ENCODE peak calls at places on chromosomes 2 and 18, in six cellular contexts. O, M, H, S, W and X are unnamed samples.

GRCh38 chr2:30287857-30288513 is 56.7 kb downstream of the LBH start:
- ATAC-seq in S (no peak), W (no peak), H (no peak), M (no peak), O (no peak), X (no peak)

GRCh38 chr18:5476961-5477800 is 66.6 kb downstream of the EPB41L3 start:
- ATAC-seq in H (no peak), M (no peak), O (no peak), W (no peak), S (no peak), X (no peak)

GRCh38 chr18:60413944-60414547 is 41.5 kb upstream of the MC4R start:
- ATAC-seq in H (peak; percentile 92), S (no peak), O (peak; percentile 55), W (no peak), M (no peak), X (no peak)

GRCh38 chr2:138514173-138514572 is 12.6 kb downstream of the SPOPL start:
- ATAC-seq in H (no peak), M (no peak), S (no peak), W (no peak), O (no peak), X (no peak)

GRCh38 chr2:230137902-230138539 is 69.3 kb upstream of the SLC16A14 start:
- ATAC-seq in M (no peak), O (peak; percentile 80), W (no peak), S (peak; percentile 77), H (peak; percentile 40), X (no peak)

GRCh38 chr2:8729939-8730338 is 48.1 kb downstream of the ID2 start:
- ATAC-seq in W (peak; percentile 91), H (no peak), O (no peak), S (no peak), M (peak; percentile 55), X (no peak)

GRCh38 chr2:193331701-193332100 is 1137.0 kb upstream of the TMEFF2 start:
- ATAC-seq in W (no peak), S (no peak), M (no peak), O (no peak), H (no peak), X (no peak)

GRCh38 chr2:204892506-204893255 is 347.4 kb downstream of the PARD3B start:
- ATAC-seq in W (peak; percentile 19), S (no peak), H (no peak), O (no peak), M (no peak), X (peak; percentile 39)

GRCh38 chr2:13638181-13638580 is 921.4 kb downstream of the TRIB2 start:
- ATAC-seq in W (no peak), M (no peak), O (no peak), H (no peak), S (no peak), X (no peak)

GRCh38 chr2:10960606-10961489 is 49.1 kb downstream of the KCNF1 start:
- ATAC-seq in W (no peak), M (no peak), S (no peak), O (no peak), H (no peak), X (no peak)

GRCh38 chr2:239216614-239217273 is 184.1 kb downstream of the HDAC4 start:
- ATAC-seq in M (no peak), H (no peak), S (no peak), W (no peak), O (no peak), X (no peak)

GRCh38 chr2:138752231-138752956 is 27.8 kb downstream of the NXPH2 start:
- ATAC-seq in W (no peak), S (peak; percentile 97), M (peak; percentile 59), O (no peak), H (peak; percentile 91), X (no peak)

GRCh38 chr2:204860249-204860648 is 315.0 kb downstream of the PARD3B start:
- ATAC-seq in M (no peak), W (no peak), O (no peak), H (no peak), S (no peak), X (peak; percentile 60)

GRCh38 chr2:126831234-126832005 is 67.3 kb upstream of the TEX51 start:
- ATAC-seq in O (no peak), H (peak; percentile 49), S (peak; percentile 12), M (no peak), W (no peak), X (no peak)

GRCh38 chr2:33133436-33133835 is 186.7 kb downstream of the LTBP1 start:
- ATAC-seq in S (no peak), H (no peak), O (peak; percentile 17), M (peak; percentile 48), W (peak; percentile 23), X (peak; percentile 55)

GRCh38 chr18:35592298-35592697 is 10.8 kb downstream of the GALNT1 start:
- ATAC-seq in S (no peak), M (no peak), O (no peak), H (no peak), W (no peak), X (no peak)

GRCh38 chr2:109213646-109214417 is 84.8 kb downstream of the SH3RF3 start:
- ATAC-seq in W (peak; percentile 20), O (no peak), M (peak; percentile 37), H (peak; percentile 72), S (peak; percentile 44), X (no peak)

GRCh38 chr18:32915526-32915925 is 142.7 kb upstream of the KLHL14 start:
- ATAC-seq in H (no peak), M (no peak), W (no peak), O (no peak), S (no peak), X (no peak)

GRCh38 chr2:212777020-212777491 is 238.5 kb upstream of the ERBB4 start:
- ATAC-seq in H (peak; percentile 63), O (no peak), W (peak; percentile 53), M (peak; percentile 56), S (no peak), X (peak; percentile 22)

GRCh38 chr18:66616523-66616983 is 12.7 kb upstream of the CDH19 start:
- ATAC-seq in H (no peak), M (peak; percentile 57), S (no peak), W (no peak), O (peak; percentile 77), X (no peak)

GRCh38 chr2:216596234-216596985 is 36.8 kb upstream of the IGFBP2 start:
- ATAC-seq in S (no peak), W (no peak), M (no peak), O (no peak), H (peak; percentile 20), X (no peak)

GRCh38 chr2:209472386-209472832 is 48.6 kb downstream of the MAP2 start:
- ATAC-seq in H (no peak), S (peak; percentile 14), M (peak; percentile 56), W (no peak), O (peak; percentile 62), X (peak; percentile 25)

GRCh38 chr2:234300393-234300792 is 196.5 kb downstream of the ARL4C start:
- ATAC-seq in H (no peak), W (no peak), O (no peak), M (peak; percentile 15), S (no peak), X (no peak)

GRCh38 chr2:45888641-45889040 is 237.2 kb downstream of the PRKCE start:
- ATAC-seq in W (no peak), H (no peak), O (no peak), M (no peak), S (no peak), X (no peak)
- H3K4me1 ChIP-seq in W (peaks cover 39% of the 10 kb centered on the region), H (no peaks in the 10 kb centered on the region), O (no peaks in the 10 kb centered on the region), M (peaks cover 57% of the 10 kb centered on the region), S (no peaks in the 10 kb centered on the region), X (peaks cover 53% of the 10 kb centered on the region)

GRCh38 chr2:140013556-140014270 is 1233.5 kb upstream of the NXPH2 start:
- ATAC-seq in H (no peak), W (no peak), M (no peak), O (no peak), S (no peak), X (no peak)
- H3K4me3 ChIP-seq in H (no peak overlapping the region), W (no peak overlapping the region), M (no peak overlapping the region), O (no peak overlapping the region), S (no peak overlapping the region), X (no peak overlapping the region)

GRCh38 chr18:44342946-44343345 is 337.7 kb upstream of the SETBP1 start:
- ATAC-seq in S (no peak), O (no peak), W (no peak), H (no peak), M (no peak), X (no peak)
- H3K9me3 ChIP-seq in S (no peaks in the 10 kb centered on the region), O (no peaks in the 10 kb centered on the region), W (no peaks in the 10 kb centered on the region), H (peaks cover 11% of the 10 kb centered on the region), M (no peaks in the 10 kb centered on the region), X (no peaks in the 10 kb centered on the region)

DNA sequence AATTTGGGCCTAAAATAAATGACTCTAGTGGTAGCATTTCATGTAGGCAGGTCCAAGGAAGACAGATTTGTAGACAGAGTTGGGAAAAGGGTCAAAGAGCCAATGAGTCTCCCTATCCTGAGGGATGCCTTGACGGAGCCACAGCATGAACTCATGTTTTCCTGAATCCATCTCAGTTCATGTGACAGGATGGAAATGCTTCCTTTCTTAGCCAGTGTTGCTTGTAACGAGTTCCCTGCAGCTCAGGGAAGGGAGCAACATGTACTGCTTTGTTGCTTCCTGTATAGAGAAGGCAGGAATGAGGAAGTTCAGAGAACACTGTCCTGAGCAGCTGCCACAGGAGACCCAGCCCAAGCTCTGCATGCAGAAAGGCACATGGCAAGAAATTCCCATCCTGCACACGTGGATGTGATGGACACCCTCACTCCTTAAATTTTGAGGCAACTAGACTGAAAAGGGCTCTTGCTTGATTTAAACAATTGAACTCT is 27.9 kb downstream of the TMEM17 start:
- ATAC-seq in O (peak; percentile 37), S (peak; percentile 34), W (peak; percentile 73), H (peak; percentile 44), M (peak; percentile 75), X (peak; percentile 79)
- H3K4me1 ChIP-seq in O (no peaks in the 10 kb centered on the region), S (no peaks in the 10 kb centered on the region), W (peaks cover 5% of the 10 kb centered on the region), H (peaks cover 4% of the 10 kb centered on the region), M (no peaks in the 10 kb centered on the region), X (peaks cover 62% of the 10 kb centered on the region)

GRCh38 chr18:54389143-54389505 is 31.4 kb downstream of the C18orf54 start:
- ATAC-seq in O (peak; percentile 36), W (no peak), M (no peak), H (peak; percentile 31), S (peak; percentile 9), X (no peak)

GRCh38 chr18:54388203-54389142 is 30.8 kb downstream of the C18orf54 start:
- ATAC-seq in O (peak; percentile 88), W (no peak), M (no peak), H (peak; percentile 87), S (peak; percentile 95), X (no peak)

GRCh38 chr18:54393648-54394294 is 36.1 kb downstream of the C18orf54 start:
- ATAC-seq in H (no peak), W (no peak), O (no peak), S (no peak), M (no peak), X (no peak)

GRCh38 chr18:54392621-54393023 is 34.9 kb downstream of the C18orf54 start:
- ATAC-seq in M (peak; percentile 79), H (peak; percentile 58), S (peak; percentile 62), W (no peak), O (peak; percentile 80), X (no peak)

DNA sequence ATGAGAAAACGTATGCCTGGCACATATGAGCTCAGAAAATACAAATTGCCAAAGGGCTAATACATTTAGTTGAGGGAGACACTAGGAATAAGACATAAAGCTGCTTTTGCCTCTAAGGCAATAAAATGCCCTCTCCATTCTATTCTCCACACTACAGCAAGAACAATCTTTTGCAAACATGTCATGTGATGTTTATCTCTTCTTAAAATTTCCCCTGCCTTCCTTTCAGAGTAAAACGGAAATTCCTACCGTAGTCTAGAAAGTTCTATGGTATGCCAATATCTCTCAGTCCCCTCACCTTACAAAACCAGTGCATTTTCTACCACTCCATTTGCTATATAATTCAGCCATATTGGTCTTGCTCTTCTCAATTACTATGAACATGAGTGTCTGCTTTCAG is 33.1 kb downstream of the C18orf54 start:
- ATAC-seq in H (no peak), W (no peak), M (no peak), S (no peak), O (no peak), X (no peak)
- H3K4me3 ChIP-seq in H (no peak overlapping the region), W (no peak overlapping the region), M (no peak overlapping the region), S (no peak overlapping the region), O (no peak overlapping the region), X (no peak overlapping the region)